ENCODE peak calls at places on chromosome 20, in four cellular contexts. X is germinal center; T is effector memory CD4-positive, alpha-beta T cell; Y is activated naive CD8-positive, alpha-beta T cell treated with anti-CD3 and anti-CD28 coated beads, Interleukin-2, amount 50 U/mL, for 24 hours. S is an unnamed sample.

GRCh38 chr20:57866250-57867106 is 156.7 kb upstream of the PMEPA1 start:
- DNase-seq in X (no peak), T (no peak), Y (no peak), S (no peak)

GRCh38 chr20:17377222-17377621 is 150.4 kb downstream of the PCSK2 start:
- DNase-seq in X (no peak), T (no peak), Y (no peak), S (no peak)

GRCh38 chr20:21559305-21559704 is 45.4 kb upstream of the NKX2-2 start:
- DNase-seq in X (no peak), T (no peak), Y (no peak), S (no peak)

GRCh38 chr20:5080384-5080877 is 39.3 kb downstream of the PCNA start:
- DNase-seq in X (peak; percentile 20), T (no peak), Y (peak; percentile 3), S (no peak)

GRCh38 chr20:1313236-1313964 is 15.5 kb downstream of the SDCBP2 start:
- DNase-seq in X (peak; percentile 78), T (peak; percentile 30), Y (peak; percentile 77), S (peak; percentile 38)

GRCh38 chr20:46021361-46022359 is 7.4 kb upstream of the SLC12A5 start:
- DNase-seq in X (peak; percentile 69), T (no peak), Y (peak; percentile 70), S (no peak)

GRCh38 chr20:19841740-19842139 is 83.7 kb downstream of the RIN2 start:
- DNase-seq in X (no peak), T (no peak), Y (no peak), S (no peak)

GRCh38 chr20:15673206-15673605 is 900.0 kb downstream of the KIF16B start:
- DNase-seq in X (no peak), T (no peak), Y (no peak), S (no peak)

GRCh38 chr20:63896136-63896890 is 1.4 kb downstream of the DNAJC5 start:
- DNase-seq in X (peak; percentile 78), T (no peak), Y (peak; percentile 26), S (no peak)

GRCh38 chr20:12090920-12091319 is 173.2 kb downstream of the BTBD3 start:
- DNase-seq in X (no peak), T (no peak), Y (no peak), S (no peak)

GRCh38 chr20:8782804-8783203 is 286.1 kb upstream of the PLCB4 start:
- DNase-seq in X (no peak), T (no peak), Y (no peak), S (no peak)

GRCh38 chr20:23623666-23624065 is 14.1 kb downstream of the CST3 start:
- DNase-seq in X (no peak), T (no peak), Y (no peak), S (no peak)

GRCh38 chr20:22700387-22700786 is 116.0 kb upstream of the FOXA2 start:
- DNase-seq in X (no peak), T (no peak), Y (no peak), S (no peak)

GRCh38 chr20:9131841-9132240 is 63.0 kb downstream of the PLCB4 start:
- DNase-seq in X (no peak), T (no peak), Y (no peak), S (no peak)

GRCh38 chr20:60078351-60079250 is 120.4 kb downstream of the CDH26 start:
- DNase-seq in X (no peak), T (no peak), Y (no peak), S (no peak)

GRCh38 chr20:62815066-62815991 is 1.5 kb upstream of the COL9A3 start:
- DNase-seq in X (no peak), T (no peak), Y (no peak), S (no peak)

GRCh38 chr20:61499859-61500258 is 247.8 kb downstream of the CDH4 start:
- DNase-seq in X (no peak), T (no peak), Y (no peak), S (no peak)

GRCh38 chr20:9928955-9929354 is 90.1 kb upstream of the PAK5 start:
- DNase-seq in X (no peak), T (no peak), Y (no peak), S (no peak)

GRCh38 chr20:45845452-45845851 is 11.7 kb downstream of the ACOT8 start:
- DNase-seq in X (no peak), T (no peak), Y (no peak), S (no peak)

GRCh38 chr20:58264271-58264670 is 35.8 kb upstream of the ANKRD60 start:
- DNase-seq in X (no peak), T (no peak), Y (no peak), S (no peak)

GRCh38 chr20:1377984-1378742 is 14.7 kb downstream of the FKBP1A start:
- DNase-seq in X (no peak), T (no peak), Y (no peak), S (no peak)

GRCh38 chr20:38630727-38631126 is 29.1 kb downstream of the ARHGAP40 start:
- DNase-seq in X (no peak), T (no peak), Y (no peak), S (no peak)

GRCh38 chr20:34415079-34415478 is 52.0 kb downstream of the ITCH start:
- DNase-seq in X (no peak), T (no peak), Y (no peak), S (no peak)

GRCh38 chr20:13037727-13038126 is 29.0 kb downstream of the SPTLC3 start:
- DNase-seq in X (no peak), T (no peak), Y (no peak), S (no peak)

GRCh38 chr20:46215913-46216707 is 92.2 kb downstream of the CDH22 start:
- DNase-seq in X (no peak), T (no peak), Y (no peak), S (no peak)

GRCh38 chr20:63025534-63026331 is 19.0 kb upstream of the BHLHE23 start:
- DNase-seq in X (no peak), T (no peak), Y (peak; percentile 19), S (no peak)

GRCh38 chr20:5033566-5033965 is 32.3 kb upstream of the SLC23A2 start:
- DNase-seq in X (no peak), T (no peak), Y (no peak), S (no peak)

GRCh38 chr20:40578961-40579360 is 110.1 kb downstream of the MAFB start:
- DNase-seq in X (no peak), T (no peak), Y (no peak), S (no peak)

GRCh38 chr20:31675828-31676533 is 38.3 kb downstream of the COX4I2 start:
- DNase-seq in X (peak; percentile 40), T (peak; percentile 24), Y (peak; percentile 62), S (peak; percentile 63)

GRCh38 chr20:43194187-43194586 is 4.5 kb upstream of the PTPRT start:
- DNase-seq in X (no peak), T (no peak), Y (no peak), S (no peak)